ENCODE peak calls at places on chromosomes 7 and 10, in nine cellular contexts. B, X, U, V, L, H, K, S and W are unnamed samples.

GRCh38 chr10:13788701-13789447 is 202.1 kb downstream of the PRPF18 start:
- DNase-seq in B (no peak), X (no peak), U (peak; percentile 19), V (no peak), L (no peak), H (peak; percentile 60), K (no peak), S (peak; percentile 66), W (no peak)

GRCh38 chr7:148729984-148730733 is 31.5 kb downstream of the CUL1 start:
- DNase-seq in B (no peak), X (no peak), U (no peak), V (no peak), L (no peak), H (peak; percentile 19), K (no peak), S (peak; percentile 67), W (no peak)

GRCh38 chr10:5831446-5831782 is 18.2 kb upstream of the GDI2 start:
- DNase-seq in B (no peak), X (no peak), U (no peak), V (peak; percentile 7), L (no peak), H (no peak), K (no peak), S (no peak), W (no peak)

GRCh38 chr10:15370741-15371701 is at the start of gene FAM171A1:
- DNase-seq in B (no peak), X (peak; percentile 64), U (no peak), V (peak; percentile 72), L (peak; percentile 78), H (peak; percentile 18), K (peak; percentile 72), S (peak; percentile 52), W (no peak)

GRCh38 chr10:11875499-11876281 is 52.5 kb downstream of the PROSER2 start:
- DNase-seq in B (peak; percentile 85), X (peak; percentile 98), U (no peak), V (peak; percentile 87), L (peak; percentile 58), H (peak; percentile 78), K (peak; percentile 96), S (peak; percentile 90), W (peak; percentile 29)

GRCh38 chr10:23343591-23344225 is 889 bp downstream of the C10orf67 start:
- DNase-seq in B (no peak), X (peak; percentile 50), U (no peak), V (peak; percentile 56), L (peak; percentile 90), H (peak; percentile 40), K (peak; percentile 65), S (peak; percentile 58), W (no peak)

GRCh38 chr7:40604601-40605438 is 470.0 kb downstream of the SUGCT start:
- DNase-seq in B (no peak), X (peak; percentile 45), U (peak; percentile 41), V (peak; percentile 38), L (peak; percentile 85), H (peak; percentile 47), K (peak; percentile 55), S (peak; percentile 65), W (no peak)

GRCh38 chr10:111879964-111880363 is 303.6 kb downstream of the GPAM start:
- DNase-seq in B (no peak), X (no peak), U (no peak), V (no peak), L (no peak), H (peak; percentile 78), K (no peak), S (no peak), W (no peak)

GRCh38 chr10:20100157-20100556 is 283.9 kb downstream of the PLXDC2 start:
- DNase-seq in B (no peak), X (no peak), U (no peak), V (no peak), L (no peak), H (peak; percentile 60), K (no peak), S (peak; percentile 58), W (no peak)

GRCh38 chr7:82805527-82805960 is 357.1 kb downstream of the PCLO start:
- DNase-seq in B (peak; percentile 60), X (no peak), U (no peak), V (no peak), L (peak; percentile 38), H (peak; percentile 93), K (peak; percentile 88), S (peak; percentile 96), W (peak; percentile 73)

GRCh38 chr7:96495751-96496216 is 173.9 kb upstream of the SLC25A13 start:
- DNase-seq in B (no peak), X (no peak), U (no peak), V (no peak), L (peak; percentile 5), H (no peak), K (peak; percentile 43), S (no peak), W (no peak)

GRCh38 chr7:98352621-98353020 is 48.3 kb downstream of the BAIAP2L1 start:
- DNase-seq in B (peak; percentile 78), X (no peak), U (no peak), V (peak; percentile 54), L (no peak), H (peak; percentile 88), K (peak; percentile 92), S (peak; percentile 63), W (no peak)

GRCh38 chr10:118800920-118801319 is 46.1 kb upstream of the CACUL1 start:
- DNase-seq in B (no peak), X (no peak), U (peak; percentile 25), V (no peak), L (no peak), H (peak; percentile 19), K (peak; percentile 50), S (no peak), W (no peak)

GRCh38 chr10:24481241-24481640 is 242.4 kb downstream of the ARHGAP21 start:
- DNase-seq in B (no peak), X (no peak), U (no peak), V (no peak), L (no peak), H (no peak), K (no peak), S (no peak), W (no peak)

GRCh38 chr7:937851-938484 is 16.5 kb downstream of the ADAP1 start:
- DNase-seq in B (no peak), X (no peak), U (no peak), V (no peak), L (no peak), H (no peak), K (no peak), S (no peak), W (no peak)

GRCh38 chr10:88800152-88801125 is 2.1 kb upstream of the LIPM start:
- DNase-seq in B (peak; percentile 25), X (no peak), U (no peak), V (no peak), L (no peak), H (peak; percentile 54), K (peak; percentile 84), S (peak; percentile 92), W (peak; percentile 49)
- H3K4me3 ChIP-seq in B (no peak overlapping the region), X (no peak overlapping the region), U (no peak overlapping the region), V (no peak overlapping the region), L (no peak overlapping the region), H (no peak overlapping the region), K (no peak overlapping the region), S (no peak overlapping the region), W (no peak overlapping the region)

GRCh38 chr10:102712089-102712488 is 2.1 kb downstream of the ARL3 start:
- DNase-seq in B (no peak), X (no peak), U (peak; percentile 60), V (no peak), L (no peak), H (no peak), K (no peak), S (no peak), W (no peak)

GRCh38 chr10:102713483-102713813 is 749 bp downstream of the ARL3 start:
- DNase-seq in B (no peak), X (no peak), U (no peak), V (no peak), L (no peak), H (no peak), K (no peak), S (no peak), W (no peak)

GRCh38 chr10:102713814-102714620 is at the start of gene ARL3:
- DNase-seq in B (peak; percentile 87), X (peak; percentile 98), U (peak; percentile 99), V (peak; percentile 98), L (peak; percentile 98), H (peak; percentile 97), K (peak; percentile 98), S (peak; percentile 99), W (peak; percentile 82)

GRCh38 chr10:102714621-102715455 is at the start of gene SFXN2:
- DNase-seq in B (no peak), X (no peak), U (peak; percentile 79), V (peak; percentile 53), L (peak; percentile 75), H (no peak), K (peak; percentile 6), S (no peak), W (no peak)

DNA sequence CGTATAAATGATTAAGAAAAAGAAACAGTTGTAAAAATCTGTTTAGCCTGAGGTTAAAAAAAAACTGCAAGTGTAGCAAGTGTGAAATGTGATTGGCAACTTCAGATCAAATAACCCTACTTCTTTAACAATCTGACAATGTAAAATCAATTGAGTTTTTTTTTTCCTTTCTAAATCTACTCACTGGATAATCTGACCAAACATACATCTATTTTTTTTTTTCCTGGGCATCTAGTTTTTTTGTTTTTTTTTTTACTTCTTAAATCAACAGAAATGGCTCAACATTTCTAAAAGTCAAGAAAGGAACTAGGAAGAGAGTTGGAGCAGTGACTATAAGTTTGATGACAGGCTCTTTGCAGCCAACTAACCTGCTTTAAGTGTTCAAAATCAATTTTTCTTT is 1.4 kb downstream of the ARL3 start:
- DNase-seq in B (no peak), X (no peak), U (no peak), V (no peak), L (no peak), H (no peak), K (no peak), S (no peak), W (no peak)
- H3K4me3 ChIP-seq in B (peak overlapping the region; percentile 94), X (peak overlapping the region; percentile 85), U (peak overlapping the region; percentile 77), V (peak overlapping the region; percentile 78), L (peak overlapping the region; percentile 98), H (peak overlapping the region; percentile 90), K (peak overlapping the region; percentile 88), S (peak overlapping the region; percentile 54), W (peak overlapping the region; percentile 93)

GRCh38 chr7:2644514-2645273 is 12.9 kb downstream of the TTYH3 start:
- DNase-seq in B (no peak), X (no peak), U (no peak), V (no peak), L (no peak), H (no peak), K (no peak), S (no peak), W (no peak)
- H3K4me3 ChIP-seq in B (no peak overlapping the region), X (no peak overlapping the region), U (peak overlapping the region; percentile 67), V (no peak overlapping the region), L (peak overlapping the region; percentile 26), H (no peak overlapping the region), K (no peak overlapping the region), S (no peak overlapping the region), W (no peak overlapping the region)

GRCh38 chr7:111012799-111013675 is 77.9 kb upstream of the LRRN3 start:
- DNase-seq in B (no peak), X (no peak), U (no peak), V (no peak), L (no peak), H (no peak), K (peak; percentile 67), S (no peak), W (no peak)
- H3K4me3 ChIP-seq in B (no peak overlapping the region), X (no peak overlapping the region), U (no peak overlapping the region), V (no peak overlapping the region), L (no peak overlapping the region), H (no peak overlapping the region), K (no peak overlapping the region), S (no peak overlapping the region), W (no peak overlapping the region)

GRCh38 chr10:74000892-74001669 is 3.2 kb downstream of the VCL start:
- DNase-seq in B (no peak), X (no peak), U (no peak), V (no peak), L (no peak), H (no peak), K (peak; percentile 22), S (no peak), W (no peak)
- H3K4me3 ChIP-seq in B (peak overlapping the region; percentile 95), X (no peak overlapping the region), U (no peak overlapping the region), V (no peak overlapping the region), L (peak overlapping the region; percentile 75), H (no peak overlapping the region), K (no peak overlapping the region), S (peak overlapping the region; percentile 51), W (peak overlapping the region; percentile 99)